ENCODE peak calls at places on chromosome 14, in ten cellular contexts. H is activated T-cell treated with anti-CD3 and anti-CD28 coated beads for 48 hours; Z is GM23248; K is activated effector memory CD4-positive, alpha-beta T cell treated with Interleukin-2 at 50 U/mL for 16 hours; F is T follicular helper cell; C is GM04504; P is naive thymus-derived CD4-positive, alpha-beta T cell; V is amniotic stem cell; B is NCI-H510A treated with DMSO at 0.1 percent for 48 hours; W is KBM-7. S is an unnamed sample.

GRCh38 chr14:87834594-87834993 is 158.4 kb downstream of the GALC start:
- DNase-seq in H (no peak), Z (no peak), K (no peak), F (no peak), C (no peak), P (no peak), V (no peak), B (no peak), W (no peak), S (no peak)

GRCh38 chr14:79693935-79694334 is 517.4 kb downstream of the DIO2 start:
- DNase-seq in H (no peak), Z (no peak), K (no peak), F (no peak), C (no peak), P (no peak), V (no peak), B (no peak), W (no peak), S (no peak)

GRCh38 chr14:69592923-69593677 is 18.3 kb upstream of the SUSD6 start:
- DNase-seq in H (no peak), Z (peak), K (no peak), F (no peak), C (peak), P (no peak), V (peak), B (no peak), W (no peak), S (no peak)

GRCh38 chr14:70698288-70698687 is 56.6 kb downstream of the TTC9 start:
- DNase-seq in H (no peak), Z (peak), K (no peak), F (no peak), C (no peak), P (no peak), V (peak), B (peak), W (peak), S (no peak)

GRCh38 chr14:102201369-102201748 is 61.7 kb downstream of the WDR20 start:
- DNase-seq in H (no peak), Z (no peak), K (no peak), F (no peak), C (no peak), P (no peak), V (no peak), B (no peak), W (no peak), S (no peak)

GRCh38 chr14:102085503-102085902 is 1.3 kb downstream of the HSP90AA1 start:
- DNase-seq in H (no peak), Z (peak), K (no peak), F (no peak), C (no peak), P (no peak), V (no peak), B (no peak), W (no peak), S (no peak)

GRCh38 chr14:59919582-59920377 is at the start of gene LRRC9:
- DNase-seq in H (no peak), Z (peak), K (no peak), F (no peak), C (no peak), P (peak), V (no peak), B (peak), W (no peak), S (peak)

GRCh38 chr14:105248368-105249174 is at the start of gene BTBD6:
- DNase-seq in H (peak), Z (peak), K (peak), F (peak), C (peak), P (peak), V (peak), B (peak), W (peak), S (peak)

GRCh38 chr14:92540472-92541048 is 27.0 kb downstream of the RIN3 start:
- DNase-seq in H (no peak), Z (peak), K (no peak), F (no peak), C (peak), P (no peak), V (peak), B (no peak), W (no peak), S (peak)

GRCh38 chr14:90168425-90169105 is 87.8 kb upstream of the PSMC1 start:
- DNase-seq in H (no peak), Z (peak), K (no peak), F (no peak), C (peak), P (no peak), V (no peak), B (no peak), W (no peak), S (no peak)

GRCh38 chr14:36724162-36724561 is 62.5 kb downstream of the PAX9 start:
- DNase-seq in H (no peak), Z (no peak), K (no peak), F (no peak), C (no peak), P (no peak), V (no peak), B (no peak), W (no peak), S (no peak)

GRCh38 chr14:32481707-32482106 is 152.6 kb downstream of the AKAP6 start:
- DNase-seq in H (no peak), Z (no peak), K (no peak), F (no peak), C (no peak), P (no peak), V (no peak), B (no peak), W (peak), S (no peak)

GRCh38 chr14:59788176-59788575 is 82.4 kb downstream of the RTN1 start:
- DNase-seq in H (no peak), Z (no peak), K (no peak), F (no peak), C (no peak), P (no peak), V (no peak), B (no peak), W (no peak), S (peak)

GRCh38 chr14:65434216-65434850 is 21.8 kb downstream of the FUT8 start:
- DNase-seq in H (no peak), Z (no peak), K (no peak), F (no peak), C (no peak), P (no peak), V (no peak), B (no peak), W (peak), S (no peak)

GRCh38 chr14:68104518-68104917 is 284.9 kb downstream of the RAD51B start:
- DNase-seq in H (no peak), Z (peak), K (no peak), F (no peak), C (peak), P (no peak), V (peak), B (no peak), W (no peak), S (no peak)

GRCh38 chr14:91144425-91145145 is 30.7 kb downstream of the DGLUCY start:
- DNase-seq in H (no peak), Z (peak), K (no peak), F (no peak), C (no peak), P (no peak), V (peak), B (no peak), W (peak), S (no peak)

GRCh38 chr14:59333668-59334067 is 131.5 kb downstream of the GPR135 start:
- DNase-seq in H (no peak), Z (peak), K (no peak), F (no peak), C (peak), P (no peak), V (peak), B (peak), W (no peak), S (no peak)

GRCh38 chr14:100827751-100828447 is 2.0 kb downstream of the MEG3 start:
- DNase-seq in H (no peak), Z (peak), K (no peak), F (no peak), C (no peak), P (no peak), V (peak), B (no peak), W (no peak), S (no peak)

GRCh38 chr14:68780358-68781160 is 12.3 kb downstream of the ZFP36L1 start:
- DNase-seq in H (no peak), Z (peak), K (peak), F (no peak), C (no peak), P (no peak), V (no peak), B (no peak), W (peak), S (no peak)

GRCh38 chr14:81589381-81590065 is 55.9 kb upstream of the SEL1L start:
- DNase-seq in H (no peak), Z (peak), K (no peak), F (no peak), C (no peak), P (no peak), V (no peak), B (no peak), W (no peak), S (no peak)

GRCh38 chr14:65408113-65408512 is 4.4 kb upstream of the FUT8 start:
- DNase-seq in H (no peak), Z (no peak), K (no peak), F (no peak), C (no peak), P (no peak), V (no peak), B (no peak), W (no peak), S (no peak)

GRCh38 chr14:58239259-58240210 is 5.1 kb upstream of the PSMA3 start:
- DNase-seq in H (peak), Z (peak), K (peak), F (peak), C (no peak), P (peak), V (no peak), B (peak), W (peak), S (peak)

GRCh38 chr14:102928412-102929348 is 6.2 kb downstream of the AMN start:
- DNase-seq in H (peak), Z (peak), K (peak), F (peak), C (no peak), P (peak), V (no peak), B (peak), W (no peak), S (peak)

GRCh38 chr14:94480809-94481208 is 4.8 kb upstream of the SERPINA9 start:
- DNase-seq in H (no peak), Z (peak), K (no peak), F (no peak), C (no peak), P (no peak), V (no peak), B (no peak), W (no peak), S (no peak)

GRCh38 chr14:35050652-35051051 is 4.6 kb downstream of the FAM177A1 start:
- DNase-seq in H (no peak), Z (peak), K (no peak), F (no peak), C (peak), P (no peak), V (no peak), B (no peak), W (peak), S (peak)

GRCh38 chr14:102479777-102480176 is 29.8 kb downstream of the ANKRD9 start:
- DNase-seq in H (no peak), Z (no peak), K (no peak), F (no peak), C (no peak), P (no peak), V (no peak), B (peak), W (no peak), S (peak)

GRCh38 chr14:81452766-81453165 is 52.6 kb upstream of the STON2 start:
- DNase-seq in H (no peak), Z (peak), K (no peak), F (no peak), C (no peak), P (no peak), V (no peak), B (no peak), W (no peak), S (no peak)

GRCh38 chr14:75170797-75171196 is 5.6 kb downstream of the TMED10 start:
- DNase-seq in H (no peak), Z (peak), K (no peak), F (no peak), C (no peak), P (no peak), V (no peak), B (no peak), W (no peak), S (no peak)

GRCh38 chr14:37027188-37027824 is 145.1 kb downstream of the SLC25A21 start:
- DNase-seq in H (no peak), Z (no peak), K (no peak), F (no peak), C (no peak), P (no peak), V (no peak), B (no peak), W (peak), S (no peak)

GRCh38 chr14:55766071-55766470 is 186.1 kb downstream of the KTN1 start:
- DNase-seq in H (no peak), Z (no peak), K (no peak), F (no peak), C (no peak), P (no peak), V (no peak), B (no peak), W (no peak), S (no peak)

GRCh38 chr14:52068741-52069616 is at the start of gene NID2:
- DNase-seq in H (peak), Z (peak), K (peak), F (no peak), C (peak), P (no peak), V (peak), B (no peak), W (peak), S (no peak)

GRCh38 chr14:104087981-104088850 is 2.7 kb downstream of the ASPG start:
- DNase-seq in H (no peak), Z (no peak), K (no peak), F (no peak), C (no peak), P (no peak), V (no peak), B (no peak), W (no peak), S (no peak)

GRCh38 chr14:105012171-105012985 is 8.5 kb downstream of the CDCA4 start:
- DNase-seq in H (no peak), Z (no peak), K (no peak), F (no peak), C (no peak), P (no peak), V (no peak), B (no peak), W (no peak), S (no peak)

GRCh38 chr14:32072701-32073100 is 4.4 kb upstream of the ARHGAP5 start:
- DNase-seq in H (no peak), Z (no peak), K (no peak), F (no peak), C (no peak), P (no peak), V (no peak), B (no peak), W (no peak), S (no peak)

GRCh38 chr14:67426161-67426560 is 14.2 kb upstream of the PLEK2 start:
- DNase-seq in H (no peak), Z (no peak), K (no peak), F (no peak), C (no peak), P (no peak), V (no peak), B (no peak), W (no peak), S (no peak)

S was measured in NCI-H2029.